ENCODE peak calls at places on chromosome 9, in six cellular contexts. V is WERI-Rb-1; T is spleen; H is left lung; P is effector memory CD4-positive, alpha-beta T cell; I is upper lobe of left lung. Y is an unnamed sample.

GRCh38 chr9:69334310-69334709 is 9.3 kb downstream of the ENTREP1 start:
- DNase-seq in V (no peak), T (no peak), H (no peak), P (no peak), I (no peak), Y (no peak)

GRCh38 chr9:22044583-22044982 is 35.5 kb upstream of the CDKN2B start:
- DNase-seq in V (no peak), T (no peak), H (no peak), P (no peak), I (no peak), Y (no peak)

GRCh38 chr9:111897831-111898144 is 1.2 kb downstream of the UGCG start:
- DNase-seq in V (no peak), T (no peak), H (no peak), P (no peak), I (no peak), Y (no peak)

GRCh38 chr9:96550659-96551058 is 69.0 kb downstream of the CDC14B start:
- DNase-seq in V (no peak), T (no peak), H (no peak), P (no peak), I (no peak), Y (no peak)

GRCh38 chr9:122991370-122991830 is 42.1 kb upstream of the GPR21 start:
- DNase-seq in V (no peak), T (no peak), H (no peak), P (peak; percentile 4), I (no peak), Y (no peak)

GRCh38 chr9:112537561-112537960 is 50.9 kb downstream of the KIAA1958 start:
- DNase-seq in V (no peak), T (no peak), H (no peak), P (no peak), I (no peak), Y (no peak)

GRCh38 chr9:122463828-122464632 is 13.7 kb downstream of the OR1J1 start:
- DNase-seq in V (peak; percentile 89), T (no peak), H (no peak), P (no peak), I (peak; percentile 68), Y (no peak)

GRCh38 chr9:83119873-83120272 is 56.9 kb upstream of the RASEF start:
- DNase-seq in V (no peak), T (no peak), H (no peak), P (no peak), I (no peak), Y (no peak)

GRCh38 chr9:114506082-114506390 is 763 bp upstream of the WHRN start:
- DNase-seq in V (no peak), T (no peak), H (no peak), P (no peak), I (no peak), Y (no peak)

GRCh38 chr9:114505187-114506081 is at the start of gene WHRN:
- DNase-seq in V (peak; percentile 95), T (peak; percentile 97), H (peak; percentile 97), P (peak; percentile 92), I (peak; percentile 98), Y (peak; percentile 89)

GRCh38 chr9:114503522-114504340 is 1.5 kb downstream of the WHRN start:
- DNase-seq in V (no peak), T (peak; percentile 76), H (no peak), P (no peak), I (no peak), Y (no peak)

GRCh38 chr9:114503009-114503408 is 2.3 kb downstream of the WHRN start:
- DNase-seq in V (no peak), T (no peak), H (peak; percentile 43), P (no peak), I (no peak), Y (no peak)

DNA sequence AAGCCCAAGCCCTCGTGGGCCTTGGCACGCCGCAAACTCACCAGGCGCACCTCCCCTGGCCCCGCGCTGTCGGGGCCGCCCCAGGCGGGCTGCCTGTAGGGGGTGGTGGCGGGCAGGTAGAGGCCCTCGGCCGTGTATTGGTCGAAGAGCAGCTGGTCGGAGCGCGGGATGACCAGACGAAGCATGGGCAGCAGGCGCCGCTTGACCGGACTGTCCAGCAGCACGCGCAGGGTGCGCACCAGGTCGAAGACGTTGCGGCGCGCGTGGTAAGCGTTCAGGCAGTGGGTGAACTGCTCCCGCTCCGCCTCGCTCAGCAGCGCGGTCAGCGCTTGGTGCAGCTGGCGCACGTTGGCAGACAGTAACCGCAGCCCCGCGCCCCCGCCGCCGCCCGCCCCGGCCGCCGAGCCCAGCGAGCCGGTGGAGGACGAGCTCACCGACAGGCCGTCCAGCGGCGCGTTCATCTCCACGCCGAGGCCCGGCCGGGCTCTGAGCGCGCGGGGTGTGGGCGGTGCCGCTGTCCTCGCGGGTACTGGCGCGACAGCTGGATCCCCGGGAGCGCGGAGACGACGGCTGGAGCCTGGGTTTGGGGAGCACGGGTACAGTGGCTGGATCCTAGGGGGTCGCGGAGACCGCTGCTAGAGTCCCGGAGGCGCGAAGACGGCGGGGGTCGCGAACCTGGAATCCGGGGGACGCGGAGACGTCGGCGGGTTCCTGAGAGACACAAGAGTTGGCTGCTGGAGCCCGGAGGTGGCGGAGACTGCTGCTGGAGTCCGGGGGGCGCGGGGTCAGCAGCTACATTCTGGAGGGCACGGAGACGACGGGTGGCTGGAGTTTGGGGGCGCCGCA is 709 bp downstream of the WHRN start:
- DNase-seq in V (peak; percentile 84), T (peak; percentile 87), H (peak; percentile 88), P (no peak), I (peak; percentile 93), Y (peak; percentile 32)
- H3K4me3 ChIP-seq in V (peak overlapping the region; percentile 55), T (peak overlapping the region; percentile 78), H (peak overlapping the region; percentile 53), P (peak overlapping the region; percentile 73), I (peak overlapping the region; percentile 65), Y (peak overlapping the region; percentile 20)

GRCh38 chr9:121322037-121322736 is 47.9 kb downstream of the STOM start:
- DNase-seq in V (no peak), T (no peak), H (no peak), P (no peak), I (no peak), Y (no peak)
- H3K27ac ChIP-seq in V (no peak overlapping the region), T (peak overlapping the region; percentile 86), H (peak overlapping the region; percentile 85), P (no peak overlapping the region), I (peak overlapping the region; percentile 89), Y (peak overlapping the region; percentile 98)

DNA sequence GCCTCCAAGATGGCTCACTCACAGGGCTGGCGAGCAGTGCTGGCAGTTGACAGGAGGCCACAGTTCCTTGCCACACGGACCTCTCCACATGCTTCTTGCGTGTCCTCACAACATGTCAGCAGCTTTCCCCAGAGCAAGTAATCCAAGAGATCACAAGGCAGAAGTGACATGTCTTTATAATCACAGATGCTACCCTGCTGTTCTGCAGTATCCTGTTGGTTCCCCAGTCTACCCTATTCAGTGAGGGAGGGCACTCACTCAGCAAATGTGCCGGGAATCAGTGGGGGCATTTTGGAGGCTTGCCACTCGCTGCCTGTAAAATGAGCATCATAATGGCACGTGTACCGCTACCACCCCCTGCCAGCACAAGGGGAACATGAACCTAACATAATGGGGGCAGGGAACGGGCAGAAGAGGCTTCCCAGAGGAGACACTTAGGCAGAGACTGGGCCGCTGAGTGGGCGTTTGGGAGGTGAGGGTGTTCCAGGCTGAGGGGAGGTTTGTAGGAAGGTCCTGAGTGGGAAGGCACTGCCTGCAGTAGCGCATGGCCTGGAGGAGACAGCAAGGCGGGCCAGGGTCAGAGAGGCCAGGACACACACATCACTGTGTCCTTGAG is 70.1 kb downstream of the EXOSC2 start:
- DNase-seq in V (no peak), T (no peak), H (no peak), P (no peak), I (no peak), Y (no peak)
- H3K4me3 ChIP-seq in V (no peak overlapping the region), T (no peak overlapping the region), H (no peak overlapping the region), P (no peak overlapping the region), I (no peak overlapping the region), Y (no peak overlapping the region)

GRCh38 chr9:128719919-128720605 is 3.9 kb downstream of the ZDHHC12 start:
- DNase-seq in V (no peak), T (no peak), H (peak; percentile 66), P (no peak), I (peak; percentile 74), Y (peak; percentile 57)
- H3K27ac ChIP-seq in V (no peak overlapping the region), T (no peak overlapping the region), H (no peak overlapping the region), P (no peak overlapping the region), I (peak overlapping the region; percentile 44), Y (no peak overlapping the region)

GRCh38 chr9:127899200-127899943 is at the start of gene ST6GALNAC6:
- DNase-seq in V (peak; percentile 76), T (peak; percentile 94), H (peak; percentile 97), P (peak; percentile 54), I (peak; percentile 97), Y (peak; percentile 91)

GRCh38 chr9:127897194-127897692 is 2.2 kb downstream of the ST6GALNAC6 start:
- DNase-seq in V (peak; percentile 81), T (peak; percentile 81), H (peak; percentile 80), P (no peak), I (peak; percentile 88), Y (peak; percentile 88)

GRCh38 chr9:127895811-127896210 is 3.6 kb downstream of the ST6GALNAC6 start:
- DNase-seq in V (no peak), T (no peak), H (no peak), P (no peak), I (no peak), Y (no peak)

GRCh38 chr9:127898433-127899199 is 787 bp downstream of the ST6GALNAC6 start:
- DNase-seq in V (no peak), T (peak; percentile 87), H (peak; percentile 83), P (no peak), I (peak; percentile 89), Y (peak; percentile 65)

DNA sequence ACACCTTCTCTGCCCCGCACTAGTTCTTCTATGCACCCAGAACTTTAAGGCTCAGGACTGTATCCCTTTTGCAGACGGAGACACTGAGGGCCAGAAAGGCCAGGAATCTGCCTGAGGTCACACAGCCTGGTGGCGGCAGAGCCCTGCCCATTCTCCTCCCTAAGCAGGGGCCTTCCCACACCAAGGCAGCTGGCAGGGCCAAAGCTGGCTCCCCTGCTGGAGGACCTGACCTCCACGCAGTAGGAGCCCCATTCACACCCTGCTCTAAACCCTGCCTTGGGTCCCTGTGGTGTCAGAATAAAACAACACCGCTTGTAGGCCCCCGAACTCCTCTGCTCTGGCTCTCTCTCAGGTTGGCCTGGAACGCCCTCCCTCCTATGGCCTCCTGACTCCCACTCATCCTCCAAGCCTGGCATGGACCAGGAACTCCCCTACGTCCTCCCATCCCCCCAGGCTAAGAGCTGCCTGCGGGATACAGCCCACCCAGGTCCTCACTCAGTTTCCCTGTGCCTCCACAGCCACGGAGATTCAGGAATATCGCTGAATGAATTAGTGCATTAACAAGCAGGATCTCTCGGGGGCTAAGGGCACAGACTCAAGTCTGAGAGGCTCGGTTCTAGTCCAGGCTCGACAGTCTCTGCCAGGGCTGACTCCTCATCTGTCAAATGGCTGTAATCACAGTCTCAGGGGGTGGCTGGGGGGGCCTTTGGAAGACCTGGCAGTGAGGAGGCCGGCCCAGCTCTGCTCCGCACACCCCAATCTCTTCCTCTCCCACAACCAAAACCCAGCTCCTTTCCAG is 2.8 kb downstream of the ST6GALNAC6 start:
- DNase-seq in V (no peak), T (peak; percentile 69), H (peak; percentile 51), P (no peak), I (no peak), Y (no peak)
- H3K4me3 ChIP-seq in V (no peak overlapping the region), T (peak overlapping the region; percentile 88), H (peak overlapping the region; percentile 3), P (no peak overlapping the region), I (peak overlapping the region; percentile 98), Y (peak overlapping the region; percentile 25)

DNA sequence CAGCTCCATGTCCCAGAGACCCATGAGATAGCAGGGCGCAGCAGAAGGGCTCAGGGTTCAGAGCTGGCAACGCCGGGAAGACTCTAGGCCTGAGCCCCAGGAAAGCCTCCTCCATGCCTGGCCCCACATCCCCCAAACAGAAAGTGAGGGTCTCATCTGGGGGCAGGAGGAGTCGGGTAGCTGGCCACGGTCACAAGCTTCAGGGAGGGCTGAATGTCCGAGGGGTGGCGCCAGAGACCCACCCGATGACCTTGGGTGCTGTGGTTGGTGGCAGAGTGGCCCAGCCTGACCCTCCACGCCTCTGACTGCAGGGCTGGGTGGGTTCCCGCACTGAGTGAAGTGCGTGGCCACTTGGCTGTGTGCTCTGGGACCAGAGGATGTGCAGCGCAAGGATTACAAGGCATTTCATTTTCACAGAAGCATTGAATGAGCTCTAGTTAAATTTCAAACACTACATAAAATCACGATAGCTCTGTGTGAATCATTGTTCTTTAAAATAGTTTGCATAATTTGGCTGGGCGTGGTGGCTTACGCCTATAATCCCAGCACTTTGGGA is 3.0 kb downstream of the C8G start:
- DNase-seq in V (peak; percentile 83), T (peak; percentile 85), H (peak; percentile 81), P (no peak), I (peak; percentile 70), Y (peak; percentile 75)
- H3K27ac ChIP-seq in V (no peak overlapping the region), T (peak overlapping the region; percentile 91), H (no peak overlapping the region), P (no peak overlapping the region), I (peak overlapping the region; percentile 87), Y (no peak overlapping the region)

Y was measured in heart left ventricle.